ENCODE peak calls at places on chromosomes 12 and 14, in eight cellular contexts. One of them, this sample, is unnamed.

GRCh38 chr12:114625294-114625851 is 58.6 kb downstream of the TBX3 start:
- DNase-seq in fibroblast of the aortic adventitia: peak
- DNase-seq in stimulated activated CD4-positive, alpha-beta T cell treated with anti-CD3 and anti-CD28 coated beads, Interleukin-1b, Interleukin-23, amount 100 ng/mL, for 24 hours: peak
- DNase-seq in NCI-H1092: no peak
- DNase-seq in left ventricle myocardium superior: no peak
- DNase-seq in anterior cingulate cortex: no peak
- DNase-seq in CD8-positive, alpha-beta T cell: peak
- DNase-seq in GM10248: peak
- DNase-seq in this sample: peak

GRCh38 chr12:57089259-57090245 is 638 bp downstream of the NAB2 start:
- DNase-seq in left ventricle myocardium superior: peak
- DNase-seq in fibroblast of the aortic adventitia: peak
- DNase-seq in CD8-positive, alpha-beta T cell: peak
- DNase-seq in stimulated activated CD4-positive, alpha-beta T cell treated with anti-CD3 and anti-CD28 coated beads, Interleukin-1b, Interleukin-23, amount 100 ng/mL, for 24 hours: no peak
- DNase-seq in NCI-H1092: no peak
- DNase-seq in GM10248: peak
- DNase-seq in anterior cingulate cortex: no peak
- DNase-seq in this sample: no peak

GRCh38 chr12:49888461-49889151 is 15.1 kb downstream of the FAIM2 start:
- DNase-seq in left ventricle myocardium superior: peak
- DNase-seq in fibroblast of the aortic adventitia: no peak
- DNase-seq in CD8-positive, alpha-beta T cell: no peak
- DNase-seq in NCI-H1092: peak
- DNase-seq in stimulated activated CD4-positive, alpha-beta T cell treated with anti-CD3 and anti-CD28 coated beads, Interleukin-1b, Interleukin-23, amount 100 ng/mL, for 24 hours: no peak
- DNase-seq in anterior cingulate cortex: no peak
- DNase-seq in GM10248: no peak
- DNase-seq in this sample: no peak

GRCh38 chr14:55974046-55974582 is 144.1 kb upstream of the PELI2 start:
- DNase-seq in anterior cingulate cortex: no peak
- DNase-seq in NCI-H1092: no peak
- DNase-seq in CD8-positive, alpha-beta T cell: no peak
- DNase-seq in fibroblast of the aortic adventitia: no peak
- DNase-seq in GM10248: no peak
- DNase-seq in left ventricle myocardium superior: no peak
- DNase-seq in stimulated activated CD4-positive, alpha-beta T cell treated with anti-CD3 and anti-CD28 coated beads, Interleukin-1b, Interleukin-23, amount 100 ng/mL, for 24 hours: no peak
- DNase-seq in this sample: no peak

GRCh38 chr12:38956337-38956736 is 50.9 kb upstream of the CPNE8 start:
- DNase-seq in NCI-H1092: no peak
- DNase-seq in CD8-positive, alpha-beta T cell: no peak
- DNase-seq in GM10248: no peak
- DNase-seq in fibroblast of the aortic adventitia: peak
- DNase-seq in stimulated activated CD4-positive, alpha-beta T cell treated with anti-CD3 and anti-CD28 coated beads, Interleukin-1b, Interleukin-23, amount 100 ng/mL, for 24 hours: no peak
- DNase-seq in anterior cingulate cortex: no peak
- DNase-seq in left ventricle myocardium superior: no peak
- DNase-seq in this sample: no peak

GRCh38 chr12:91418691-91419090 is 236.1 kb upstream of the DCN start:
- DNase-seq in CD8-positive, alpha-beta T cell: no peak
- DNase-seq in anterior cingulate cortex: no peak
- DNase-seq in stimulated activated CD4-positive, alpha-beta T cell treated with anti-CD3 and anti-CD28 coated beads, Interleukin-1b, Interleukin-23, amount 100 ng/mL, for 24 hours: no peak
- DNase-seq in left ventricle myocardium superior: no peak
- DNase-seq in GM10248: no peak
- DNase-seq in NCI-H1092: no peak
- DNase-seq in fibroblast of the aortic adventitia: no peak
- DNase-seq in this sample: no peak

GRCh38 chr12:85076688-85077430 is 40.7 kb downstream of the LRRIQ1 start:
- DNase-seq in anterior cingulate cortex: no peak
- DNase-seq in stimulated activated CD4-positive, alpha-beta T cell treated with anti-CD3 and anti-CD28 coated beads, Interleukin-1b, Interleukin-23, amount 100 ng/mL, for 24 hours: no peak
- DNase-seq in GM10248: peak
- DNase-seq in fibroblast of the aortic adventitia: peak
- DNase-seq in NCI-H1092: peak
- DNase-seq in left ventricle myocardium superior: no peak
- DNase-seq in CD8-positive, alpha-beta T cell: no peak
- DNase-seq in this sample: peak

GRCh38 chr12:33248364-33248763 is 191.3 kb downstream of the SYT10 start:
- DNase-seq in anterior cingulate cortex: no peak
- DNase-seq in fibroblast of the aortic adventitia: no peak
- DNase-seq in NCI-H1092: no peak
- DNase-seq in CD8-positive, alpha-beta T cell: no peak
- DNase-seq in stimulated activated CD4-positive, alpha-beta T cell treated with anti-CD3 and anti-CD28 coated beads, Interleukin-1b, Interleukin-23, amount 100 ng/mL, for 24 hours: no peak
- DNase-seq in left ventricle myocardium superior: no peak
- DNase-seq in GM10248: no peak
- DNase-seq in this sample: no peak

GRCh38 chr12:55970775-55971174 is 3.1 kb upstream of the RAB5B start:
- DNase-seq in CD8-positive, alpha-beta T cell: no peak
- DNase-seq in left ventricle myocardium superior: no peak
- DNase-seq in fibroblast of the aortic adventitia: peak
- DNase-seq in NCI-H1092: no peak
- DNase-seq in GM10248: no peak
- DNase-seq in stimulated activated CD4-positive, alpha-beta T cell treated with anti-CD3 and anti-CD28 coated beads, Interleukin-1b, Interleukin-23, amount 100 ng/mL, for 24 hours: no peak
- DNase-seq in anterior cingulate cortex: no peak
- DNase-seq in this sample: no peak

GRCh38 chr12:130826151-130826801 is 12.8 kb downstream of the STX2 start:
- DNase-seq in anterior cingulate cortex: no peak
- DNase-seq in NCI-H1092: no peak
- DNase-seq in fibroblast of the aortic adventitia: peak
- DNase-seq in stimulated activated CD4-positive, alpha-beta T cell treated with anti-CD3 and anti-CD28 coated beads, Interleukin-1b, Interleukin-23, amount 100 ng/mL, for 24 hours: peak
- DNase-seq in GM10248: peak
- DNase-seq in CD8-positive, alpha-beta T cell: peak
- DNase-seq in left ventricle myocardium superior: peak
- DNase-seq in this sample: no peak

GRCh38 chr12:130192667-130193345 is 30.5 kb downstream of the FZD10 start:
- DNase-seq in left ventricle myocardium superior: no peak
- DNase-seq in anterior cingulate cortex: no peak
- DNase-seq in stimulated activated CD4-positive, alpha-beta T cell treated with anti-CD3 and anti-CD28 coated beads, Interleukin-1b, Interleukin-23, amount 100 ng/mL, for 24 hours: no peak
- DNase-seq in CD8-positive, alpha-beta T cell: no peak
- DNase-seq in GM10248: no peak
- DNase-seq in NCI-H1092: no peak
- DNase-seq in fibroblast of the aortic adventitia: no peak
- DNase-seq in this sample: no peak

GRCh38 chr14:76186318-76187027 is 34.8 kb downstream of the GPATCH2L start:
- DNase-seq in NCI-H1092: no peak
- DNase-seq in anterior cingulate cortex: no peak
- DNase-seq in GM10248: no peak
- DNase-seq in CD8-positive, alpha-beta T cell: no peak
- DNase-seq in fibroblast of the aortic adventitia: no peak
- DNase-seq in stimulated activated CD4-positive, alpha-beta T cell treated with anti-CD3 and anti-CD28 coated beads, Interleukin-1b, Interleukin-23, amount 100 ng/mL, for 24 hours: no peak
- DNase-seq in left ventricle myocardium superior: no peak
- DNase-seq in this sample: no peak

GRCh38 chr14:96139879-96140278 is 64.8 kb upstream of the BDKRB2 start:
- DNase-seq in CD8-positive, alpha-beta T cell: no peak
- DNase-seq in stimulated activated CD4-positive, alpha-beta T cell treated with anti-CD3 and anti-CD28 coated beads, Interleukin-1b, Interleukin-23, amount 100 ng/mL, for 24 hours: no peak
- DNase-seq in left ventricle myocardium superior: no peak
- DNase-seq in NCI-H1092: no peak
- DNase-seq in GM10248: no peak
- DNase-seq in anterior cingulate cortex: no peak
- DNase-seq in fibroblast of the aortic adventitia: no peak
- DNase-seq in this sample: no peak

GRCh38 chr12:102912258-102912657 is 4.8 kb downstream of the PAH start:
- DNase-seq in left ventricle myocardium superior: no peak
- DNase-seq in fibroblast of the aortic adventitia: no peak
- DNase-seq in anterior cingulate cortex: no peak
- DNase-seq in NCI-H1092: no peak
- DNase-seq in stimulated activated CD4-positive, alpha-beta T cell treated with anti-CD3 and anti-CD28 coated beads, Interleukin-1b, Interleukin-23, amount 100 ng/mL, for 24 hours: no peak
- DNase-seq in GM10248: no peak
- DNase-seq in CD8-positive, alpha-beta T cell: no peak
- DNase-seq in this sample: no peak

GRCh38 chr14:66530526-66530925 is 22.6 kb downstream of the GPHN start:
- DNase-seq in NCI-H1092: no peak
- DNase-seq in CD8-positive, alpha-beta T cell: no peak
- DNase-seq in GM10248: no peak
- DNase-seq in left ventricle myocardium superior: no peak
- DNase-seq in fibroblast of the aortic adventitia: no peak
- DNase-seq in anterior cingulate cortex: no peak
- DNase-seq in stimulated activated CD4-positive, alpha-beta T cell treated with anti-CD3 and anti-CD28 coated beads, Interleukin-1b, Interleukin-23, amount 100 ng/mL, for 24 hours: no peak
- DNase-seq in this sample: no peak

GRCh38 chr12:89461649-89462612 is 62.7 kb downstream of the GALNT4 start:
- DNase-seq in NCI-H1092: peak
- DNase-seq in fibroblast of the aortic adventitia: peak
- DNase-seq in anterior cingulate cortex: no peak
- DNase-seq in GM10248: peak
- DNase-seq in CD8-positive, alpha-beta T cell: no peak
- DNase-seq in left ventricle myocardium superior: no peak
- DNase-seq in stimulated activated CD4-positive, alpha-beta T cell treated with anti-CD3 and anti-CD28 coated beads, Interleukin-1b, Interleukin-23, amount 100 ng/mL, for 24 hours: no peak
- DNase-seq in this sample: peak

GRCh38 chr14:80239631-80240030 is 28.3 kb upstream of the DIO2 start:
- DNase-seq in NCI-H1092: no peak
- DNase-seq in CD8-positive, alpha-beta T cell: no peak
- DNase-seq in anterior cingulate cortex: no peak
- DNase-seq in GM10248: no peak
- DNase-seq in left ventricle myocardium superior: no peak
- DNase-seq in stimulated activated CD4-positive, alpha-beta T cell treated with anti-CD3 and anti-CD28 coated beads, Interleukin-1b, Interleukin-23, amount 100 ng/mL, for 24 hours: no peak
- DNase-seq in fibroblast of the aortic adventitia: no peak
- DNase-seq in this sample: no peak

GRCh38 chr14:78448483-78449094 is 278.4 kb downstream of the NRXN3 start:
- DNase-seq in NCI-H1092: peak
- DNase-seq in GM10248: peak
- DNase-seq in CD8-positive, alpha-beta T cell: no peak
- DNase-seq in stimulated activated CD4-positive, alpha-beta T cell treated with anti-CD3 and anti-CD28 coated beads, Interleukin-1b, Interleukin-23, amount 100 ng/mL, for 24 hours: peak
- DNase-seq in anterior cingulate cortex: no peak
- DNase-seq in left ventricle myocardium superior: no peak
- DNase-seq in fibroblast of the aortic adventitia: peak
- DNase-seq in this sample: peak

GRCh38 chr14:91924871-91925726 is 22.4 kb downstream of the FBLN5 start:
- DNase-seq in anterior cingulate cortex: no peak
- DNase-seq in left ventricle myocardium superior: peak
- DNase-seq in fibroblast of the aortic adventitia: peak
- DNase-seq in CD8-positive, alpha-beta T cell: no peak
- DNase-seq in NCI-H1092: no peak
- DNase-seq in stimulated activated CD4-positive, alpha-beta T cell treated with anti-CD3 and anti-CD28 coated beads, Interleukin-1b, Interleukin-23, amount 100 ng/mL, for 24 hours: no peak
- DNase-seq in GM10248: no peak
- DNase-seq in this sample: no peak

GRCh38 chr12:109811624-109811995 is 21.6 kb downstream of the TRPV4 start:
- DNase-seq in stimulated activated CD4-positive, alpha-beta T cell treated with anti-CD3 and anti-CD28 coated beads, Interleukin-1b, Interleukin-23, amount 100 ng/mL, for 24 hours: no peak
- DNase-seq in CD8-positive, alpha-beta T cell: no peak
- DNase-seq in NCI-H1092: no peak
- DNase-seq in left ventricle myocardium superior: no peak
- DNase-seq in fibroblast of the aortic adventitia: no peak
- DNase-seq in GM10248: no peak
- DNase-seq in anterior cingulate cortex: no peak
- DNase-seq in this sample: no peak

GRCh38 chr12:19892186-19892585 is 452.9 kb downstream of the AEBP2 start:
- DNase-seq in GM10248: no peak
- DNase-seq in anterior cingulate cortex: no peak
- DNase-seq in CD8-positive, alpha-beta T cell: no peak
- DNase-seq in NCI-H1092: no peak
- DNase-seq in stimulated activated CD4-positive, alpha-beta T cell treated with anti-CD3 and anti-CD28 coated beads, Interleukin-1b, Interleukin-23, amount 100 ng/mL, for 24 hours: no peak
- DNase-seq in left ventricle myocardium superior: no peak
- DNase-seq in fibroblast of the aortic adventitia: peak
- DNase-seq in this sample: no peak

GRCh38 chr14:104135904-104136471 is 2.4 kb upstream of the KIF26A start:
- DNase-seq in NCI-H1092: no peak
- DNase-seq in anterior cingulate cortex: no peak
- DNase-seq in GM10248: no peak
- DNase-seq in fibroblast of the aortic adventitia: no peak
- DNase-seq in CD8-positive, alpha-beta T cell: no peak
- DNase-seq in left ventricle myocardium superior: peak
- DNase-seq in stimulated activated CD4-positive, alpha-beta T cell treated with anti-CD3 and anti-CD28 coated beads, Interleukin-1b, Interleukin-23, amount 100 ng/mL, for 24 hours: no peak
- DNase-seq in this sample: no peak

GRCh38 chr12:93183940-93184663 is 193.6 kb upstream of the NUDT4 start:
- DNase-seq in CD8-positive, alpha-beta T cell: no peak
- DNase-seq in fibroblast of the aortic adventitia: peak
- DNase-seq in left ventricle myocardium superior: peak
- DNase-seq in NCI-H1092: no peak
- DNase-seq in GM10248: peak
- DNase-seq in anterior cingulate cortex: no peak
- DNase-seq in stimulated activated CD4-positive, alpha-beta T cell treated with anti-CD3 and anti-CD28 coated beads, Interleukin-1b, Interleukin-23, amount 100 ng/mL, for 24 hours: no peak
- DNase-seq in this sample: no peak

GRCh38 chr12:52876371-52876770 is 27.6 kb upstream of the KRT78 start:
- DNase-seq in CD8-positive, alpha-beta T cell: no peak
- DNase-seq in stimulated activated CD4-positive, alpha-beta T cell treated with anti-CD3 and anti-CD28 coated beads, Interleukin-1b, Interleukin-23, amount 100 ng/mL, for 24 hours: no peak
- DNase-seq in left ventricle myocardium superior: peak
- DNase-seq in GM10248: no peak
- DNase-seq in anterior cingulate cortex: no peak
- DNase-seq in NCI-H1092: no peak
- DNase-seq in fibroblast of the aortic adventitia: no peak
- DNase-seq in this sample: no peak

GRCh38 chr14:34685819-34686428 is 28.5 kb downstream of the CFL2 start:
- DNase-seq in CD8-positive, alpha-beta T cell: no peak
- DNase-seq in GM10248: no peak
- DNase-seq in left ventricle myocardium superior: no peak
- DNase-seq in fibroblast of the aortic adventitia: no peak
- DNase-seq in anterior cingulate cortex: no peak
- DNase-seq in NCI-H1092: no peak
- DNase-seq in stimulated activated CD4-positive, alpha-beta T cell treated with anti-CD3 and anti-CD28 coated beads, Interleukin-1b, Interleukin-23, amount 100 ng/mL, for 24 hours: no peak
- DNase-seq in this sample: no peak

GRCh38 chr12:575948-576612 is 87.2 kb downstream of the NINJ2 start:
- DNase-seq in fibroblast of the aortic adventitia: peak
- DNase-seq in stimulated activated CD4-positive, alpha-beta T cell treated with anti-CD3 and anti-CD28 coated beads, Interleukin-1b, Interleukin-23, amount 100 ng/mL, for 24 hours: peak
- DNase-seq in NCI-H1092: peak
- DNase-seq in left ventricle myocardium superior: peak
- DNase-seq in CD8-positive, alpha-beta T cell: peak
- DNase-seq in GM10248: peak
- DNase-seq in anterior cingulate cortex: no peak
- DNase-seq in this sample: peak

GRCh38 chr12:76259071-76259470 is 89.1 kb downstream of the BBS10 start:
- DNase-seq in anterior cingulate cortex: no peak
- DNase-seq in NCI-H1092: no peak
- DNase-seq in GM10248: no peak
- DNase-seq in stimulated activated CD4-positive, alpha-beta T cell treated with anti-CD3 and anti-CD28 coated beads, Interleukin-1b, Interleukin-23, amount 100 ng/mL, for 24 hours: no peak
- DNase-seq in CD8-positive, alpha-beta T cell: no peak
- DNase-seq in fibroblast of the aortic adventitia: peak
- DNase-seq in left ventricle myocardium superior: no peak
- DNase-seq in this sample: no peak

GRCh38 chr12:113064395-113065125 is 8.0 kb downstream of the DTX1 start:
- DNase-seq in GM10248: no peak
- DNase-seq in CD8-positive, alpha-beta T cell: no peak
- DNase-seq in anterior cingulate cortex: no peak
- DNase-seq in stimulated activated CD4-positive, alpha-beta T cell treated with anti-CD3 and anti-CD28 coated beads, Interleukin-1b, Interleukin-23, amount 100 ng/mL, for 24 hours: no peak
- DNase-seq in fibroblast of the aortic adventitia: no peak
- DNase-seq in left ventricle myocardium superior: no peak
- DNase-seq in NCI-H1092: no peak
- DNase-seq in this sample: no peak

GRCh38 chr12:117331691-117332090 is 29.7 kb downstream of the NOS1 start:
- DNase-seq in stimulated activated CD4-positive, alpha-beta T cell treated with anti-CD3 and anti-CD28 coated beads, Interleukin-1b, Interleukin-23, amount 100 ng/mL, for 24 hours: no peak
- DNase-seq in NCI-H1092: no peak
- DNase-seq in fibroblast of the aortic adventitia: no peak
- DNase-seq in CD8-positive, alpha-beta T cell: no peak
- DNase-seq in anterior cingulate cortex: no peak
- DNase-seq in left ventricle myocardium superior: no peak
- DNase-seq in GM10248: no peak
- DNase-seq in this sample: no peak

GRCh38 chr14:74846968-74847549 is 28.9 kb downstream of the PROX2 start:
- DNase-seq in left ventricle myocardium superior: no peak
- DNase-seq in GM10248: no peak
- DNase-seq in NCI-H1092: no peak
- DNase-seq in anterior cingulate cortex: no peak
- DNase-seq in fibroblast of the aortic adventitia: peak
- DNase-seq in stimulated activated CD4-positive, alpha-beta T cell treated with anti-CD3 and anti-CD28 coated beads, Interleukin-1b, Interleukin-23, amount 100 ng/mL, for 24 hours: no peak
- DNase-seq in CD8-positive, alpha-beta T cell: no peak
- DNase-seq in this sample: no peak

GRCh38 chr12:128205758-128206157 is 61.2 kb upstream of the TMEM132C start:
- DNase-seq in CD8-positive, alpha-beta T cell: no peak
- DNase-seq in GM10248: no peak
- DNase-seq in NCI-H1092: no peak
- DNase-seq in fibroblast of the aortic adventitia: no peak
- DNase-seq in left ventricle myocardium superior: no peak
- DNase-seq in stimulated activated CD4-positive, alpha-beta T cell treated with anti-CD3 and anti-CD28 coated beads, Interleukin-1b, Interleukin-23, amount 100 ng/mL, for 24 hours: no peak
- DNase-seq in anterior cingulate cortex: no peak
- DNase-seq in this sample: no peak

GRCh38 chr14:34039428-34040047 is 88.7 kb upstream of the EGLN3 start:
- DNase-seq in anterior cingulate cortex: no peak
- DNase-seq in fibroblast of the aortic adventitia: no peak
- DNase-seq in left ventricle myocardium superior: no peak
- DNase-seq in stimulated activated CD4-positive, alpha-beta T cell treated with anti-CD3 and anti-CD28 coated beads, Interleukin-1b, Interleukin-23, amount 100 ng/mL, for 24 hours: no peak
- DNase-seq in NCI-H1092: no peak
- DNase-seq in GM10248: no peak
- DNase-seq in CD8-positive, alpha-beta T cell: no peak
- DNase-seq in this sample: no peak

GRCh38 chr12:131600160-131600532 is 110.7 kb upstream of the SFSWAP start:
- DNase-seq in CD8-positive, alpha-beta T cell: no peak
- DNase-seq in left ventricle myocardium superior: no peak
- DNase-seq in anterior cingulate cortex: no peak
- DNase-seq in fibroblast of the aortic adventitia: no peak
- DNase-seq in stimulated activated CD4-positive, alpha-beta T cell treated with anti-CD3 and anti-CD28 coated beads, Interleukin-1b, Interleukin-23, amount 100 ng/mL, for 24 hours: no peak
- DNase-seq in NCI-H1092: no peak
- DNase-seq in GM10248: no peak
- DNase-seq in this sample: no peak

GRCh38 chr12:7344831-7345230 is 41.0 kb downstream of the ACSM4 start:
- DNase-seq in NCI-H1092: no peak
- DNase-seq in CD8-positive, alpha-beta T cell: no peak
- DNase-seq in anterior cingulate cortex: no peak
- DNase-seq in fibroblast of the aortic adventitia: no peak
- DNase-seq in left ventricle myocardium superior: no peak
- DNase-seq in GM10248: no peak
- DNase-seq in stimulated activated CD4-positive, alpha-beta T cell treated with anti-CD3 and anti-CD28 coated beads, Interleukin-1b, Interleukin-23, amount 100 ng/mL, for 24 hours: no peak
- DNase-seq in this sample: no peak